ENCODE peak calls at places on chromosomes 1 and 21, in eight cellular contexts. O is fibroblast of mammary gland, Y is psoas muscle, E is cardiac fibroblast, H is uterus, P is fibroblast of lung, X is WTC11, W is omental fat pad. B is an unnamed sample.

GRCh38 chr21:43006874-43007208 is 32.5 kb downstream of the PKNOX1 start:
- DNase-seq in O (no peak), X (no peak), Y (no peak), P (no peak), H (no peak), W (no peak), E (no peak), B (no peak)

GRCh38 chr1:204341380-204341779 is 18.3 kb downstream of the PLEKHA6 start:
- DNase-seq in O (peak), W (no peak), P (peak), X (no peak), H (no peak), Y (no peak), E (no peak), B (no peak)

GRCh38 chr1:113675299-113675698 is 84.0 kb downstream of the PHTF1 start:
- DNase-seq in W (no peak), H (no peak), Y (no peak), E (peak), P (peak), O (peak), X (no peak), B (no peak)

GRCh38 chr1:110477041-110477440 is 26.1 kb downstream of the PROK1 start:
- DNase-seq in H (no peak), E (peak), P (peak), Y (no peak), W (no peak), O (peak), X (no peak), B (no peak)

GRCh38 chr1:89890085-89890754 is 69.4 kb downstream of the LRRC8D start:
- DNase-seq in H (no peak), O (peak), Y (no peak), P (peak), E (peak), X (no peak), W (no peak), B (no peak)

GRCh38 chr1:27568247-27569087 is 35.5 kb downstream of the AHDC1 start:
- DNase-seq in P (peak), Y (peak), W (peak), O (peak), X (peak), H (peak), E (peak), B (peak)

GRCh38 chr21:42061866-42062542 is 9.1 kb upstream of the UMODL1 start:
- DNase-seq in X (no peak), P (no peak), E (no peak), H (no peak), O (no peak), W (no peak), Y (peak), B (no peak)

GRCh38 chr1:245390975-245391374 is 236.2 kb downstream of the KIF26B start:
- DNase-seq in X (no peak), W (no peak), Y (no peak), H (no peak), E (no peak), P (no peak), O (no peak), B (no peak)

GRCh38 chr1:227889047-227889862 is 58.5 kb downstream of the WNT9A start:
- DNase-seq in X (no peak), P (no peak), Y (peak), E (no peak), H (peak), W (peak), O (no peak), B (no peak)

GRCh38 chr1:24966724-24967346 is 36.8 kb upstream of the RUNX3 start:
- DNase-seq in H (no peak), E (peak), Y (peak), W (no peak), P (peak), X (no peak), O (peak), B (no peak)

GRCh38 chr1:236489710-236490377 is 33.9 kb upstream of the LGALS8 start:
- DNase-seq in W (no peak), E (peak), H (no peak), P (peak), X (no peak), Y (no peak), O (peak), B (peak)

GRCh38 chr1:67429528-67430357 is 459 bp downstream of the SERBP1 start:
- DNase-seq in O (peak), H (peak), W (no peak), P (no peak), Y (peak), E (no peak), X (no peak), B (no peak)

GRCh38 chr1:178931843-178932551 is 61.1 kb upstream of the ANGPTL1 start:
- DNase-seq in Y (peak), P (peak), W (no peak), O (peak), E (peak), X (no peak), H (peak), B (no peak)

GRCh38 chr1:53979712-53980450 is 33.7 kb downstream of the LRRC42 start:
- DNase-seq in E (no peak), X (no peak), Y (no peak), P (no peak), W (no peak), H (no peak), O (no peak), B (no peak)
- TF ChIP-seq CTCF in E (no peak), X (no peak), Y (no peak), P (no peak), W (no peak), H (no peak), O (no peak), B (no peak)

DNA sequence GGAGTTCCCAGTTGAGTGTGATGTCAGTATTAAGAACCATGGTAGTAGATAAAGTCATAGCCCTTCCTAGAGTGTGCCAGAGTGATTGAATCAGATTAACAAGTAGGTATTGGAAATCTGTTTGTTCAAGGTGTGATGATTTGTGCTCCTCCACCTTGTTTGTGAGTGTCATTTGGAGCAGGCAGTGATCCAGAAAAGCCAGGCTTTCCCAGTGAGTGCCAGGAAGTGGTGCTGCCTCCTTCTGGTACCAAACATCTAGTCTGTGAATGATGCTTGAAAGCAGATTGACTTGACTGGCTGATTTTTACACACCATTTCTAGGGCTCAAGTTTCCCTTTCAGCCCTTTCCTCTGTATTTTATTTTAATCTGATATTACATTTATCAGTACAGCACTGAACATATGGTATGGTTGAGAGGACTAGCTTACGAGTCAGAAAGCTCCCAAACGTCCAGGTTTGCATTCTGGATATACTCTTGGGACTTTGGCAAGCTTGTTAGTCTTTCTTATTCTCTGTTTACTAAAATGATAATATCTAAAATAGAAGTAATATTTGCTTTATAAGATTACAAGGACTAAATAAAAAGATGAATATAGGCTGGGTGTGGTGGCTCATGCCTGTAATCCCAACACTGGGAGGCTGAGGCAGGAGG is 100.7 kb downstream of the PATJ start:
- DNase-seq in W (no peak), Y (no peak), E (peak), X (no peak), H (no peak), O (peak), P (no peak), B (no peak)
- TF ChIP-seq CTCF in W (no peak), Y (no peak), E (peak), X (no peak), H (no peak), O (peak), P (no peak), B (peak)

GRCh38 chr1:182600745-182601415 is 3.3 kb downstream of the RGS16 start:
- DNase-seq in Y (no peak), X (no peak), H (no peak), W (no peak), E (no peak), O (no peak), P (no peak), B (no peak)

GRCh38 chr1:182601416-182601786 is 2.8 kb downstream of the RGS16 start:
- DNase-seq in E (peak), H (peak), Y (peak), W (no peak), X (peak), O (peak), P (peak), B (peak)

GRCh38 chr1:182600036-182600713 is 4.0 kb downstream of the RGS16 start:
- DNase-seq in O (no peak), E (no peak), Y (no peak), H (no peak), W (no peak), X (no peak), P (no peak), B (no peak)

GRCh38 chr1:182598296-182598695 is 5.9 kb downstream of the RGS16 start:
- DNase-seq in Y (no peak), X (no peak), W (no peak), H (no peak), O (no peak), P (no peak), E (no peak), B (no peak)

DNA sequence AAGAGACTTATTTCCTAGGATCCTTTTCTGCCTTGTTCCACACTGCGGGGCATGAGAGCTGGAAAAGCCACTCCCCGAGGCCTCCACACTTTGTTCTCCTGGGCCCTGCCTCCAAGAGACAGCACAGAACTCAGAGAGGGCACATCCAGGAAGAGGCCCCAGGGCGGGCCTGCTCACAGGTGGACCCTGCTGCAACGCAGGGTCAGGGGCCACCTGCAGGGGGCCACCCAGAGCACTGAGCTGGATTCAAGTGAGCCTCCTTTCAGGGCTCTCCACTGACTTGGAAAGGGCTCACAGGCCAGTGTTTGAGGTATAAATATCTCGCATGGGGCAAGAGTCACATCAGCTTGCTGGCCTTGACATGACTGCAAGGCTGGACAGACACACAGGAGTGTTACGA is 4.8 kb downstream of the RGS16 start:
- DNase-seq in O (no peak), Y (no peak), E (no peak), P (no peak), H (no peak), X (peak), W (no peak), B (no peak)
- TF ChIP-seq CTCF in O (peak), Y (peak), E (peak), P (peak), H (no peak), X (peak), W (no peak), B (peak)

GRCh38 chr1:40182956-40183710 is 21.9 kb downstream of the RLF start:
- DNase-seq in H (no peak), W (no peak), X (no peak), O (peak), Y (no peak), E (peak), P (peak), B (no peak)
- TF ChIP-seq CTCF in H (no peak), W (no peak), X (peak), O (peak), Y (no peak), E (peak), P (peak), B (peak)

GRCh38 chr1:10084045-10084444 is 51.3 kb downstream of the UBE4B start:
- DNase-seq in W (no peak), E (no peak), P (no peak), O (no peak), Y (no peak), X (no peak), H (no peak), B (peak)
- TF ChIP-seq CTCF in W (no peak), E (no peak), P (no peak), O (no peak), Y (no peak), X (no peak), H (no peak), B (no peak)

GRCh38 chr1:4489486-4489885 is 164.9 kb upstream of the AJAP1 start:
- DNase-seq in Y (no peak), W (no peak), H (no peak), X (no peak), E (no peak), O (no peak), P (no peak), B (no peak)

GRCh38 chr1:4495809-4496208 is 158.6 kb upstream of the AJAP1 start:
- DNase-seq in Y (no peak), P (no peak), X (no peak), O (no peak), H (no peak), W (no peak), E (no peak), B (no peak)

GRCh38 chr1:4500441-4500840 is 154.0 kb upstream of the AJAP1 start:
- DNase-seq in P (no peak), H (no peak), W (no peak), O (no peak), X (no peak), E (no peak), Y (no peak), B (no peak)

GRCh38 chr1:4494558-4494957 is 159.9 kb upstream of the AJAP1 start:
- DNase-seq in X (no peak), O (no peak), P (no peak), H (no peak), E (no peak), W (no peak), Y (no peak), B (no peak)
- TF ChIP-seq CTCF in X (no peak), O (no peak), P (no peak), H (no peak), E (no peak), W (no peak), Y (no peak), B (no peak)

GRCh38 chr1:117710710-117711109 is 104.9 kb downstream of the TENT5C start:
- DNase-seq in P (no peak), X (peak), O (peak), Y (no peak), W (no peak), E (no peak), H (no peak), B (no peak)
- TF ChIP-seq CTCF in P (peak), X (peak), O (peak), Y (no peak), W (no peak), E (peak), H (no peak), B (peak)

B was measured in D721Med.